ENCODE peak calls at places on chromosomes 5 and 9, in four cellular contexts. K is left ventricle myocardium inferior, B is cardiac fibroblast, L is tibial artery. V is an unnamed sample.

GRCh38 chr5:168192120-168192519 is 99.3 kb upstream of the WWC1 start:
- DNase-seq in K (no peak), B (no peak), L (no peak), V (no peak)

GRCh38 chr9:37309136-37309535 is 113.4 kb upstream of the GRHPR start:
- DNase-seq in K (no peak), B (no peak), L (no peak), V (no peak)

GRCh38 chr5:139384591-139385051 is 1.5 kb upstream of the SLC23A1 start:
- DNase-seq in K (no peak), B (no peak), L (no peak), V (no peak)

GRCh38 chr5:132496631-132497487 is 6.3 kb upstream of the IRF1 start:
- DNase-seq in K (peak; percentile 93), B (peak; percentile 94), L (peak; percentile 88), V (no peak)

GRCh38 chr5:73419414-73420390 is 28.9 kb downstream of the FOXD1 start:
- DNase-seq in K (no peak), B (no peak), L (peak; percentile 28), V (no peak)

GRCh38 chr5:142821733-142822487 is 51.7 kb downstream of the ARHGAP26 start:
- DNase-seq in K (no peak), B (peak; percentile 78), L (no peak), V (peak; percentile 64)

GRCh38 chr5:139566611-139567010 is 5.5 kb downstream of the UBE2D2 start:
- DNase-seq in K (no peak), B (peak; percentile 46), L (no peak), V (no peak)

GRCh38 chr9:129968690-129969485 is 74.1 kb downstream of the FNBP1 start:
- DNase-seq in K (no peak), B (peak; percentile 89), L (no peak), V (peak; percentile 65)

GRCh38 chr5:67267522-67268232 is 71.1 kb upstream of the CD180 start:
- DNase-seq in K (peak; percentile 68), B (no peak), L (peak; percentile 33), V (no peak)

GRCh38 chr5:116853992-116854391 is 279.4 kb upstream of the SEMA6A start:
- DNase-seq in K (no peak), B (no peak), L (no peak), V (no peak)

DNA sequence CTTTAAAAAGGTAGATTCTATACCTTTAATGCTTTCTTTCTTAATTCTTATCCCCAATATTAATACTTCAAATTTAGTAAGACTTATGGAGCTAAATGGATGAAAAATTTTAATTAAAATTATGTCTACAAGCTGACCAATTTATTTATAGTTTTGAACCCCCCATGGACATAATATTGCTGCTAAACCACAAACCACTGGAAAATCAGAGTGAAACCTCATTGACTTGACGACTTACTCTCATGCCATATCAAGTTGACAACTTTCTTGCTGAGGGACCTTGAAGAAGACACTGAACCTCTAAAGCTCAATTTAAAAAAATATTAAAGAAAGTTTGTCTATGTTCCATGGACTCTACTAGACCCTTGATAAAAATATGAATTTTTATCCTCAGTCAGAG is 653.7 kb downstream of the TLE1 start:
- DNase-seq in K (no peak), B (no peak), L (no peak), V (no peak)
- TF ChIP-seq CTCF in K (no peak), B (no peak), L (no peak), V (no peak)

DNA sequence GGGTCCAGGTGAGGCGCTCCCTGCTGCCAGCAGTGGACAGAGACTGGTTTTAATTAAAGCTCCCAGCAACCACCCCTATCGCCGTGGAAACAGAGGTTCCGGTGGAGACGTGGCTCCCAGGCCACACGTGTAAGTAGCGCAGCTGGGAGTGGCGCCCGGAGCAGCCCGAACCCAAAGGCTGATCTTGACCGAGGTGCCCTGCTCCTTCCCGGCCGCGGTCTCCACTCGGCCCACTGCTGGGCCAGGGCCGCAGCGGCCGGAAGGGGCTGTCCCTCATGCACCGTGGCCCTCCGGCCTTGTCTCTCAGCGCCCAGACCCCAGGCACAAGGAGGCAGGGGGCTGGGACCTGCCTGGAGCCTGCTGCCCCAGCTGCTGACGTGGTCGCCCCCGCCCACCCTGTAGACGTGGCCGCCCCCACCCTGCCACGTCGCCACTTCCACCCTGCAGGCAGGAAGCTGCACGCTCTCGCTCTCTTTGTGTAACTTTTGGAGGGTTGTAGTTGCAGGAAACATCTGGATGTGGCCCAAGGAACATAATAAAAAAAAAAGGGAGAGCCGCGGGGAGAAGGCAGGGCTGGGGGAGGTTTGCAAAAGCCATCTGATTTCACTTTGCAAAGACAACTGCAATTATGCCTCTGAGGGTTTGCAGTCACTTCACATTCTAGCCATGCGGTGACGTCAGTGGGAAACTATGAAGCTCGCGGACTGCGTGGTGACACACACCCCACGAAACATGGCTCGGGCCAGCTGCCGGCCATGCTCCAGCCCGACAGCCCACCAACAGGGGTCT is 129.9 kb downstream of the RXRA start:
- DNase-seq in K (peak; percentile 87), B (peak; percentile 98), L (peak; percentile 88), V (peak; percentile 97)
- H3K4me3 ChIP-seq in K (peak overlapping the region; percentile 57), B (no peak overlapping the region), L (peak overlapping the region; percentile 44), V (peak overlapping the region; percentile 8)

GRCh38 chr5:39696672-39697398 is 272.1 kb upstream of the DAB2 start:
- DNase-seq in K (no peak), B (no peak), L (no peak), V (no peak)

GRCh38 chr5:39691136-39691535 is 266.4 kb upstream of the DAB2 start:
- DNase-seq in K (no peak), B (no peak), L (no peak), V (no peak)

GRCh38 chr5:39689919-39690318 is 265.1 kb upstream of the DAB2 start:
- DNase-seq in K (no peak), B (no peak), L (no peak), V (no peak)

GRCh38 chr5:39697891-39698290 is 273.1 kb upstream of the DAB2 start:
- DNase-seq in K (no peak), B (no peak), L (no peak), V (no peak)

GRCh38 chr5:39691993-39692392 is 267.2 kb upstream of the DAB2 start:
- DNase-seq in K (no peak), B (no peak), L (no peak), V (no peak)
- TF ChIP-seq CTCF in K (no peak), B (peak; percentile 34), L (no peak), V (no peak)

DNA sequence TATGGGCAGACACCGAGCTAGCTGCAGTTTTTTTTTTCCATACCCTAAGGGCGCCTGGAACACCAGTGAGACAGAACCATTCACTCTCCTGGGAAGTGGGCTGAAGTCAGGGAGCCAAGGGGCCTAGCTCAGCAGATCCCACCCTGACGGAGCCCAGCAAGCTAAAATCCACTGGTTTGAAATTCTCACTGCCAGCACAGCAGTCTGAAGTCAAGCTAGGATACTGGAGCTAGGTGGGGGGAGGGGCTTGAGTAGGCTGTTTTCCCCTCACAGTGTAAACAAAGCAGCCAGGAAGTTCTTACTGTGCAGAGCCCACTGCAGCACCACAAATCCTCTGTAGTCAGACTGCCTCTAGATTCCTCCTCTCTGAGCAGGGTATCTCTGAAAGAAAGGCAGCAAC is 151.7 kb upstream of the HCN1 start:
- DNase-seq in K (no peak), B (no peak), L (no peak), V (no peak)
- H3K4me3 ChIP-seq in K (no peak overlapping the region), B (no peak overlapping the region), L (no peak overlapping the region), V (no peak overlapping the region)

GRCh38 chr9:127934248-127934647 is 3.4 kb downstream of the DPM2 start:
- DNase-seq in K (no peak), B (no peak), L (no peak), V (no peak)
- TF ChIP-seq CTCF in K (no peak), B (no peak), L (no peak), V (no peak)

GRCh38 chr5:107949688-107950341 is 279.1 kb upstream of the EFNA5 start:
- DNase-seq in K (no peak), B (no peak), L (no peak), V (no peak)
- H3K4me3 ChIP-seq in K (no peak overlapping the region), B (no peak overlapping the region), L (no peak overlapping the region), V (no peak overlapping the region)

GRCh38 chr9:132669636-132670358 is at the start of gene DDX31:
- DNase-seq in K (peak; percentile 85), B (peak; percentile 85), L (peak; percentile 68), V (no peak)
- TF ChIP-seq CTCF in K (no peak), B (no peak), L (no peak), V (no peak)

DNA sequence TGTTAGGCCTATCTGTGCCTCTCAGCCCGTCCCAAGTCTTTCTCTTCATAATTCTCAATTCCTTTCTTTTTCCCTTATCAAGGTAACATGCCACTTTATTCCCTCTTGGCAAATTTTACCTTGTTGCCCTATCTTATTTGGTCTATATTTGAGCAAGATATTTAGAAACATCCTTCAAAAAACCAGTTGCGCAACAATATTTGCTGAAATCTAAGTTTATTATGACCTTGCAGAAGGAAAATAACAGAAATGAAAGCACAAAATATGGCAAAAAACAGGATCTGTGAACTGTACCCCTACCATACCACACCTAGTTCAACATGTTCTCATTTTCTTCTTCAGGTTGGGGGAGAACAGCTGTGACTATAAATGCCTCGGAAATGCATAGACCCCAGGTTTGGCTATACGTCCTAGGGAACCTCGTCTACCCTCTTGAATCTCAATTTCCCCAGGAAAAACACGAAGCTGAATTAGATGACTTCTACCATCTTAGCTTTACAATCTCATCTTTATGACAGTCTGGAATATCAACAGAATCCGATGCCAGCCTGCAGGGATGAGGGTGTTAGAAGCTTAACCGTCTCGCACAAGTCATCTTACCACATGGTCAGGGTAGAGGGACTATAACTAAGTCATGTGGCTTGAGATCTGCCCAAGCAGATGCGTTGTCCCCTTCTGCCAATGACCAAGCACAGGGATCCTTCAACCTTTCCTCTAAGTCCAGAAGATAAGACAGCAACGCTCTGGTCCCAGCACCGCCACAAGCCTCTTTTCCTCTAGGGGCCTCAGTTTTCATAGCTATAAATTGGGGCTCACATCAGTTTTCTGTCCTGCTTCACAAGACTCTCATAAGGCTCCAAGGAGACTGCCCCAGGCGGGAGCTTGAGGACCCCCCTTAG is 1.3 kb downstream of the LCP2 start:
- DNase-seq in K (no peak), B (no peak), L (no peak), V (no peak)
- H3K4me3 ChIP-seq in K (peak overlapping the region; percentile 67), B (no peak overlapping the region), L (peak overlapping the region; percentile 39), V (no peak overlapping the region)

GRCh38 chr5:177514541-177514940 is 2.2 kb downstream of the DDX41 start:
- DNase-seq in K (no peak), B (no peak), L (no peak), V (no peak)

GRCh38 chr5:177513500-177513899 is 3.3 kb downstream of the DDX41 start:
- DNase-seq in K (no peak), B (no peak), L (no peak), V (no peak)

GRCh38 chr5:177516601-177517568 is at the start of gene DDX41:
- DNase-seq in K (peak; percentile 98), B (peak; percentile 99), L (peak; percentile 97), V (peak; percentile 94)

GRCh38 chr5:177512736-177513380 is 3.2 kb upstream of the DOK3 start:
- DNase-seq in K (no peak), B (no peak), L (no peak), V (no peak)

GRCh38 chr5:177515580-177515979 is 1.2 kb downstream of the DDX41 start:
- DNase-seq in K (no peak), B (no peak), L (no peak), V (no peak)
- TF ChIP-seq CTCF in K (no peak), B (no peak), L (no peak), V (no peak)

GRCh38 chr5:123207321-123207645 is 118.2 kb downstream of the PRDM6 start:
- DNase-seq in K (no peak), B (no peak), L (no peak), V (no peak)
- H3K4me3 ChIP-seq in K (no peak overlapping the region), B (no peak overlapping the region), L (peak overlapping the region; percentile 12), V (no peak overlapping the region)

V was measured in AG04449.